ENCODE peak calls at places on chromosomes 2 and 18, in seven cellular contexts. X is AG04450, T is HCT116, D is thyroid gland, H is left ventricle myocardium inferior, I is colonic mucosa, C is LNCaP clone FGC. N is an unnamed sample.

GRCh38 chr18:2564373-2564772 is 6.9 kb downstream of the METTL4 start:
- DNase-seq in I (no peak), C (no peak), D (no peak), X (no peak), T (no peak), H (no peak), N (no peak)

GRCh38 chr18:23453657-23454011 is 547 bp downstream of the RIOK3 start:
- DNase-seq in C (no peak), H (no peak), D (no peak), I (no peak), X (no peak), T (no peak), N (no peak)

GRCh38 chr2:11416191-11416590 is 49.8 kb downstream of the E2F6 start:
- DNase-seq in I (no peak), X (no peak), H (no peak), D (no peak), T (no peak), C (no peak), N (no peak)

GRCh38 chr2:29455202-29455885 is 340.1 kb downstream of the CLIP4 start:
- DNase-seq in D (peak), I (no peak), X (no peak), T (no peak), C (no peak), H (no peak), N (peak)

GRCh38 chr2:71250945-71251344 is 24.0 kb upstream of the PAIP2B start:
- DNase-seq in D (no peak), T (no peak), H (no peak), C (no peak), X (no peak), I (no peak), N (no peak)

GRCh38 chr2:33153008-33153407 is 206.3 kb downstream of the LTBP1 start:
- DNase-seq in T (no peak), D (no peak), H (no peak), X (no peak), C (no peak), I (no peak), N (no peak)

GRCh38 chr2:234162876-234163275 is 112.4 kb downstream of the SPP2 start:
- DNase-seq in D (no peak), X (no peak), C (no peak), T (no peak), I (no peak), H (no peak), N (no peak)

GRCh38 chr2:176157499-176158305 is 595 bp downstream of the HOXD3 start:
- DNase-seq in D (no peak), T (no peak), H (no peak), C (no peak), I (peak), X (no peak), N (no peak)

GRCh38 chr18:56560992-56561391 is 77.4 kb downstream of the TXNL1 start:
- DNase-seq in I (no peak), H (no peak), X (no peak), D (no peak), T (no peak), C (no peak), N (no peak)

GRCh38 chr2:98763209-98763951 is 32.4 kb upstream of the MGAT4A start:
- DNase-seq in I (no peak), D (no peak), H (no peak), C (no peak), X (no peak), T (no peak), N (no peak)

GRCh38 chr2:239098288-239098970 is 250.5 kb downstream of the TWIST2 start:
- DNase-seq in H (no peak), D (no peak), T (no peak), I (no peak), C (no peak), X (no peak), N (no peak)

GRCh38 chr2:170966648-170967396 is 37.8 kb downstream of the GORASP2 start:
- DNase-seq in D (no peak), H (no peak), X (no peak), I (no peak), C (no peak), T (no peak), N (peak)

GRCh38 chr18:76821356-76821874 is 942 bp upstream of the ZNF236 start:
- DNase-seq in H (no peak), I (no peak), D (no peak), X (no peak), T (no peak), C (no peak), N (no peak)

GRCh38 chr2:158778243-158778642 is 16.9 kb upstream of the DAPL1 start:
- DNase-seq in H (no peak), I (no peak), D (no peak), T (no peak), X (no peak), C (no peak), N (no peak)

GRCh38 chr2:209534228-209534627 is 110.4 kb downstream of the MAP2 start:
- DNase-seq in T (no peak), X (no peak), I (no peak), C (no peak), D (no peak), H (no peak), N (no peak)

GRCh38 chr18:46291149-46291548 is 187.0 kb downstream of the HAUS1 start:
- DNase-seq in X (no peak), C (no peak), H (no peak), T (no peak), D (no peak), I (no peak), N (no peak)

GRCh38 chr2:64295326-64296149 is 151.3 kb upstream of the PELI1 start:
- DNase-seq in X (no peak), C (no peak), I (no peak), H (no peak), T (no peak), D (no peak), N (no peak)

GRCh38 chr2:190574169-190574568 is 39.6 kb upstream of the NEMP2 start:
- DNase-seq in I (no peak), D (no peak), C (no peak), H (no peak), T (no peak), X (no peak), N (no peak)

GRCh38 chr2:172972005-172972619 is 103.5 kb upstream of the MAP3K20 start:
- DNase-seq in X (no peak), I (peak), D (peak), T (peak), C (no peak), H (no peak), N (peak)

GRCh38 chr2:113263546-113263945 is 15.2 kb downstream of the PAX8 start:
- DNase-seq in C (no peak), D (no peak), T (no peak), H (no peak), X (no peak), I (no peak), N (no peak)

GRCh38 chr2:215888680-215889079 is 124.7 kb downstream of the MREG start:
- DNase-seq in D (no peak), T (no peak), C (no peak), I (no peak), H (no peak), X (no peak), N (no peak)

GRCh38 chr2:197184959-197185586 is 125.5 kb downstream of the ANKRD44 start:
- DNase-seq in D (peak), X (no peak), H (peak), C (peak), I (no peak), T (no peak), N (peak)

GRCh38 chr18:47847635-47848034 is 82.8 kb downstream of the SMAD2 start:
- DNase-seq in I (no peak), H (no peak), D (no peak), C (no peak), T (no peak), X (no peak), N (no peak)

GRCh38 chr2:164028764-164029534 is 293.1 kb upstream of the FIGN start:
- DNase-seq in I (no peak), H (no peak), T (no peak), C (no peak), D (no peak), X (no peak), N (no peak)

GRCh38 chr18:12376718-12377555 is at the start of gene AFG3L2:
- DNase-seq in H (peak), X (peak), C (peak), T (peak), I (peak), D (peak), N (peak)

GRCh38 chr18:26383454-26384270 is 157.4 kb downstream of the TAF4B start:
- DNase-seq in X (no peak), T (peak), C (no peak), D (no peak), I (no peak), H (no peak), N (no peak)
- TF ChIP-seq CTCF in X (peak), T (peak), C (peak), D (peak), I (peak), H (peak), N (peak)

DNA sequence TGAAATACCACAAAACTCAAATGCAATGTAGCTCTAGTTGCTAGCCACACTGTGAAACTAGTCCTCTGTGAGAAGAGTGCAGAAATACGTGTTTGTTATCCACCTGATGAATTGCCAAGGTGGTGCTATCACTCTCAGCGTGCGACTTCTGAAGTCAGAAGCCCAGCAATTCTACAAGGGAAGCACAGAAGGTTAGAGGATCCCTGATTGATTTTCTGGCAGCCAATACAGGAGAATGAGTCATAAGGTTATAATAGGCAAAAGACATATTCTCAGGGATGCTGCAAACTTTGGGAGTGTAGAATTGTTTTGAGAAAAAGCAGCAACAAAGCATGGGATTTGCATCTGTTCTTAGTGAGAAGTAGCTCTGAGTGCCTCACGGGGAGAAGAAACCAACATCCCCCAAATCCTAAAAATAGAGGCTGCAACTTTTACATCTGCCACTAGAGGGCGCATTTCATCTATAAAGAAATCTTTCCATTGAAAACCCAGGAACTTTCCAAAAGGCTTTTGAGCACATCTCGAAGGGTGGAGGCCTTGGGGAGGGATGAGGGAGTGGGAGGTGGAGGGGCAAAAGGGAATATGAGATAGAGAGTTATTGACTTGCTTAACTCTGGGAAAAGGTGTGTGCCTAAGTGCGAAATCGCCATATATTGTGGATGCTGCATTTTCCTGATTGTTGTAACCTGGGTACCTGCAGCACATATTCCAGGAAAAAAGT is 78.0 kb downstream of the TMEM182 start:
- DNase-seq in C (no peak), T (peak), I (peak), D (peak), H (no peak), X (peak), N (peak)
- TF ChIP-seq CTCF in C (peak), T (peak), I (peak), D (peak), H (peak), X (peak), N (peak)

GRCh38 chr2:39227628-39228412 is 15.9 kb downstream of the CDKL4 start:
- DNase-seq in X (peak), T (peak), I (peak), C (peak), D (peak), H (peak), N (peak)

GRCh38 chr2:39223909-39224308 is 19.9 kb downstream of the CDKL4 start:
- DNase-seq in I (no peak), D (no peak), T (no peak), C (no peak), H (no peak), X (no peak), N (no peak)

GRCh38 chr2:39225564-39225963 is 18.2 kb downstream of the CDKL4 start:
- DNase-seq in H (no peak), I (no peak), X (no peak), C (no peak), D (no peak), T (no peak), N (no peak)

GRCh38 chr2:39232141-39232540 is 11.6 kb downstream of the CDKL4 start:
- DNase-seq in H (no peak), I (no peak), C (no peak), T (no peak), X (no peak), D (no peak), N (no peak)

GRCh38 chr2:39228413-39229209 is 15.2 kb downstream of the CDKL4 start:
- DNase-seq in C (no peak), X (no peak), I (no peak), D (no peak), T (no peak), H (no peak), N (no peak)
- TF ChIP-seq CTCF in C (no peak), X (no peak), I (peak), D (no peak), T (no peak), H (no peak), N (no peak)

GRCh38 chr18:73841661-73842060 is 306.0 kb downstream of the FBXO15 start:
- DNase-seq in H (no peak), X (no peak), D (no peak), T (no peak), C (peak), I (no peak), N (no peak)
- TF ChIP-seq CTCF in H (peak), X (peak), D (no peak), T (no peak), C (peak), I (no peak), N (no peak)

GRCh38 chr18:13501896-13502295 is 224.5 kb downstream of the FAM210A start:
- DNase-seq in H (no peak), X (no peak), I (no peak), D (peak), T (no peak), C (no peak), N (no peak)
- TF ChIP-seq CTCF in H (no peak), X (no peak), I (no peak), D (no peak), T (no peak), C (no peak), N (no peak)

GRCh38 chr2:231299267-231299666 is 96.2 kb upstream of the B3GNT7 start:
- DNase-seq in H (no peak), T (no peak), D (no peak), C (no peak), X (no peak), I (no peak), N (no peak)
- TF ChIP-seq CTCF in H (no peak), T (no peak), D (no peak), C (no peak), X (no peak), I (no peak), N (no peak)

DNA sequence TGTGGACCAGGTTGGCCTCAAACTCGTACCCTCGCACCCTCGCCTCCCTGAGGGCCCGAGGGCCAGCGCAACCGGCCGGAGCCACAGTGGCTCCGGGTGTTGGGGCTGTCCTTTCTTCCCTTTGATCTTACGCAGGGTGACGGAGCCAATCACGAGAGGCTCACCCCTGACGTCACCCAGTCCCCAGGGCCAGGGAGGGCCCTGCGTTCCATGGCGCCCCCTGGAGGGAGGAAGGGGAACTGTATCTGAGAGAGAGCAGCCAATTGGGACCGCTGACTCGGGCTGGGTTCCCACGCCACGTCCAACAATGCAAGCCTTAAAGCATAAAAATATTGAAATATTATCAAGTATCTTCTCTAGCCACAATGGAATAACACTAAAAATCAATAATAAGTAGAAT is 432.8 kb upstream of the LRRTM4 start:
- DNase-seq in X (no peak), T (no peak), D (no peak), H (no peak), C (no peak), I (no peak), N (peak)
- TF ChIP-seq CTCF in X (no peak), T (peak), D (no peak), H (no peak), C (no peak), I (no peak), N (peak)